ENCODE peak calls at places on chromosome 15, in seven cellular contexts. One of them, this sample, is unnamed.

GRCh38 chr15:47795864-47796263 is 78.6 kb downstream of the SEMA6D start:
- DNase-seq in GM04504: no peak
- DNase-seq in GM12892: no peak
- DNase-seq in stimulated activated CD8-positive, alpha-beta memory T cell treated with anti-CD3 and anti-CD28 coated beads, Interleukin-15, amount 100 ng/mL, for 24 hours: no peak
- DNase-seq in keratinocyte: no peak
- DNase-seq in kidney glomerular epithelial cell: no peak
- DNase-seq in stimulated activated CD4-positive, alpha-beta T cell treated with anti-CD3 and anti-CD28 coated beads, Interleukin-4, amount 100 ng/mL, for 48 hours: no peak
- DNase-seq in this sample: no peak

GRCh38 chr15:70258369-70259029 is 160.8 kb upstream of the TLE3 start:
- DNase-seq in stimulated activated CD8-positive, alpha-beta memory T cell treated with anti-CD3 and anti-CD28 coated beads, Interleukin-15, amount 100 ng/mL, for 24 hours: peak
- DNase-seq in kidney glomerular epithelial cell: no peak
- DNase-seq in GM04504: no peak
- DNase-seq in keratinocyte: no peak
- DNase-seq in stimulated activated CD4-positive, alpha-beta T cell treated with anti-CD3 and anti-CD28 coated beads, Interleukin-4, amount 100 ng/mL, for 48 hours: peak
- DNase-seq in GM12892: no peak
- DNase-seq in this sample: no peak

GRCh38 chr15:60134609-60135008 is 130.5 kb downstream of the FOXB1 start:
- DNase-seq in kidney glomerular epithelial cell: no peak
- DNase-seq in stimulated activated CD4-positive, alpha-beta T cell treated with anti-CD3 and anti-CD28 coated beads, Interleukin-4, amount 100 ng/mL, for 48 hours: no peak
- DNase-seq in keratinocyte: no peak
- DNase-seq in GM12892: no peak
- DNase-seq in stimulated activated CD8-positive, alpha-beta memory T cell treated with anti-CD3 and anti-CD28 coated beads, Interleukin-15, amount 100 ng/mL, for 24 hours: no peak
- DNase-seq in GM04504: no peak
- DNase-seq in this sample: no peak

GRCh38 chr15:47466357-47466756 is 250.9 kb upstream of the SEMA6D start:
- DNase-seq in stimulated activated CD8-positive, alpha-beta memory T cell treated with anti-CD3 and anti-CD28 coated beads, Interleukin-15, amount 100 ng/mL, for 24 hours: no peak
- DNase-seq in GM12892: no peak
- DNase-seq in kidney glomerular epithelial cell: peak
- DNase-seq in stimulated activated CD4-positive, alpha-beta T cell treated with anti-CD3 and anti-CD28 coated beads, Interleukin-4, amount 100 ng/mL, for 48 hours: no peak
- DNase-seq in keratinocyte: peak
- DNase-seq in GM04504: no peak
- DNase-seq in this sample: peak

GRCh38 chr15:44222478-44222877 is 27.4 kb upstream of the FRMD5 start:
- DNase-seq in stimulated activated CD8-positive, alpha-beta memory T cell treated with anti-CD3 and anti-CD28 coated beads, Interleukin-15, amount 100 ng/mL, for 24 hours: no peak
- DNase-seq in keratinocyte: no peak
- DNase-seq in stimulated activated CD4-positive, alpha-beta T cell treated with anti-CD3 and anti-CD28 coated beads, Interleukin-4, amount 100 ng/mL, for 48 hours: no peak
- DNase-seq in kidney glomerular epithelial cell: no peak
- DNase-seq in GM12892: no peak
- DNase-seq in GM04504: no peak
- DNase-seq in this sample: no peak

GRCh38 chr15:70687432-70687831 is 75.9 kb downstream of the UACA start:
- DNase-seq in GM12892: no peak
- DNase-seq in keratinocyte: no peak
- DNase-seq in GM04504: no peak
- DNase-seq in stimulated activated CD8-positive, alpha-beta memory T cell treated with anti-CD3 and anti-CD28 coated beads, Interleukin-15, amount 100 ng/mL, for 24 hours: no peak
- DNase-seq in stimulated activated CD4-positive, alpha-beta T cell treated with anti-CD3 and anti-CD28 coated beads, Interleukin-4, amount 100 ng/mL, for 48 hours: no peak
- DNase-seq in kidney glomerular epithelial cell: no peak
- DNase-seq in this sample: no peak

GRCh38 chr15:41568350-41569017 is 9.5 kb downstream of the TYRO3 start:
- DNase-seq in GM12892: no peak
- DNase-seq in keratinocyte: no peak
- DNase-seq in GM04504: no peak
- DNase-seq in stimulated activated CD4-positive, alpha-beta T cell treated with anti-CD3 and anti-CD28 coated beads, Interleukin-4, amount 100 ng/mL, for 48 hours: no peak
- DNase-seq in stimulated activated CD8-positive, alpha-beta memory T cell treated with anti-CD3 and anti-CD28 coated beads, Interleukin-15, amount 100 ng/mL, for 24 hours: no peak
- DNase-seq in kidney glomerular epithelial cell: no peak
- DNase-seq in this sample: no peak

GRCh38 chr15:77986891-77987764 is 90.4 kb downstream of the TBC1D2B start:
- DNase-seq in keratinocyte: no peak
- DNase-seq in GM12892: no peak
- DNase-seq in stimulated activated CD8-positive, alpha-beta memory T cell treated with anti-CD3 and anti-CD28 coated beads, Interleukin-15, amount 100 ng/mL, for 24 hours: no peak
- DNase-seq in kidney glomerular epithelial cell: no peak
- DNase-seq in stimulated activated CD4-positive, alpha-beta T cell treated with anti-CD3 and anti-CD28 coated beads, Interleukin-4, amount 100 ng/mL, for 48 hours: no peak
- DNase-seq in GM04504: no peak
- DNase-seq in this sample: no peak

GRCh38 chr15:68561901-68562300 is 16.9 kb upstream of the CORO2B start:
- DNase-seq in GM04504: no peak
- DNase-seq in keratinocyte: no peak
- DNase-seq in stimulated activated CD4-positive, alpha-beta T cell treated with anti-CD3 and anti-CD28 coated beads, Interleukin-4, amount 100 ng/mL, for 48 hours: no peak
- DNase-seq in GM12892: no peak
- DNase-seq in kidney glomerular epithelial cell: no peak
- DNase-seq in stimulated activated CD8-positive, alpha-beta memory T cell treated with anti-CD3 and anti-CD28 coated beads, Interleukin-15, amount 100 ng/mL, for 24 hours: no peak
- DNase-seq in this sample: no peak

GRCh38 chr15:88727439-88727838 is 75.8 kb upstream of the ACAN start:
- DNase-seq in stimulated activated CD4-positive, alpha-beta T cell treated with anti-CD3 and anti-CD28 coated beads, Interleukin-4, amount 100 ng/mL, for 48 hours: no peak
- DNase-seq in kidney glomerular epithelial cell: no peak
- DNase-seq in GM04504: no peak
- DNase-seq in stimulated activated CD8-positive, alpha-beta memory T cell treated with anti-CD3 and anti-CD28 coated beads, Interleukin-15, amount 100 ng/mL, for 24 hours: no peak
- DNase-seq in keratinocyte: no peak
- DNase-seq in GM12892: no peak
- DNase-seq in this sample: no peak

GRCh38 chr15:79311901-79312553 is 1.1 kb downstream of the TMED3 start:
- DNase-seq in keratinocyte: no peak
- DNase-seq in GM04504: no peak
- DNase-seq in kidney glomerular epithelial cell: no peak
- DNase-seq in GM12892: no peak
- DNase-seq in stimulated activated CD4-positive, alpha-beta T cell treated with anti-CD3 and anti-CD28 coated beads, Interleukin-4, amount 100 ng/mL, for 48 hours: no peak
- DNase-seq in stimulated activated CD8-positive, alpha-beta memory T cell treated with anti-CD3 and anti-CD28 coated beads, Interleukin-15, amount 100 ng/mL, for 24 hours: no peak
- DNase-seq in this sample: no peak

GRCh38 chr15:99174567-99174966 is 69.7 kb downstream of the SYNM start:
- DNase-seq in stimulated activated CD4-positive, alpha-beta T cell treated with anti-CD3 and anti-CD28 coated beads, Interleukin-4, amount 100 ng/mL, for 48 hours: no peak
- DNase-seq in keratinocyte: no peak
- DNase-seq in GM12892: no peak
- DNase-seq in GM04504: no peak
- DNase-seq in stimulated activated CD8-positive, alpha-beta memory T cell treated with anti-CD3 and anti-CD28 coated beads, Interleukin-15, amount 100 ng/mL, for 24 hours: no peak
- DNase-seq in kidney glomerular epithelial cell: no peak
- DNase-seq in this sample: no peak

GRCh38 chr15:29046946-29047345 is 161.2 kb downstream of the APBA2 start:
- DNase-seq in GM04504: no peak
- DNase-seq in kidney glomerular epithelial cell: no peak
- DNase-seq in keratinocyte: no peak
- DNase-seq in GM12892: no peak
- DNase-seq in stimulated activated CD8-positive, alpha-beta memory T cell treated with anti-CD3 and anti-CD28 coated beads, Interleukin-15, amount 100 ng/mL, for 24 hours: no peak
- DNase-seq in stimulated activated CD4-positive, alpha-beta T cell treated with anti-CD3 and anti-CD28 coated beads, Interleukin-4, amount 100 ng/mL, for 48 hours: no peak
- DNase-seq in this sample: no peak